ENCODE peak calls at places on chromosomes 1 and 21, in seven cellular contexts. T, J, L, M, N, G and C are unnamed samples.

GRCh38 chr1:248848596-248848995 is 10.3 kb downstream of the ZNF692 start:
- DNase-seq in T (no peak), J (no peak), L (no peak), M (no peak), N (no peak), G (no peak), C (no peak)

GRCh38 chr1:72281637-72282270 is 585 bp downstream of the NEGR1 start:
- DNase-seq in T (no peak), J (peak; percentile 4), L (no peak), M (peak; percentile 35), N (no peak), G (peak; percentile 20), C (no peak)

GRCh38 chr1:21261551-21262281 is 28.5 kb downstream of the ECE1 start:
- DNase-seq in T (peak; percentile 77), J (no peak), L (no peak), M (peak; percentile 33), N (peak; percentile 20), G (peak; percentile 41), C (peak; percentile 96)

GRCh38 chr1:2416403-2416802 is 4.0 kb upstream of the PEX10 start:
- DNase-seq in T (no peak), J (peak; percentile 36), L (no peak), M (no peak), N (no peak), G (no peak), C (no peak)

GRCh38 chr1:156675715-156676311 is 1.4 kb downstream of the NES start:
- DNase-seq in T (no peak), J (no peak), L (no peak), M (peak; percentile 65), N (no peak), G (no peak), C (peak; percentile 40)

GRCh38 chr1:89908294-89908992 is 86.5 kb upstream of the ZNF326 start:
- DNase-seq in T (no peak), J (no peak), L (no peak), M (no peak), N (no peak), G (no peak), C (peak; percentile 54)

GRCh38 chr21:36915701-36916075 is 50.8 kb downstream of the HLCS start:
- DNase-seq in T (no peak), J (no peak), L (no peak), M (no peak), N (no peak), G (no peak), C (no peak)

GRCh38 chr21:44581158-44581557 is 754 bp upstream of the KRTAP10-5 start:
- DNase-seq in T (no peak), J (no peak), L (no peak), M (no peak), N (no peak), G (no peak), C (no peak)

GRCh38 chr1:103156966-103157365 is 48.6 kb upstream of the COL11A1 start:
- DNase-seq in T (no peak), J (no peak), L (no peak), M (no peak), N (no peak), G (no peak), C (peak; percentile 62)

GRCh38 chr1:218488986-218489385 is 143.8 kb downstream of the TGFB2 start:
- DNase-seq in T (no peak), J (no peak), L (no peak), M (no peak), N (no peak), G (no peak), C (peak; percentile 78)

GRCh38 chr1:58884706-58885661 is 101.1 kb upstream of the JUN start:
- DNase-seq in T (no peak), J (no peak), L (no peak), M (no peak), N (no peak), G (no peak), C (no peak)

GRCh38 chr1:54706419-54706818 is 9.2 kb upstream of the TTC4 start:
- DNase-seq in T (no peak), J (no peak), L (no peak), M (no peak), N (no peak), G (no peak), C (no peak)

GRCh38 chr1:6034750-6035096 is 11.0 kb upstream of the KCNAB2 start:
- DNase-seq in T (no peak), J (no peak), L (no peak), M (no peak), N (no peak), G (no peak), C (no peak)

GRCh38 chr1:85894651-85895050 is 186.4 kb upstream of the ZNHIT6 start:
- DNase-seq in T (peak; percentile 15), J (no peak), L (peak; percentile 21), M (peak; percentile 66), N (peak; percentile 39), G (peak; percentile 54), C (peak; percentile 62)

GRCh38 chr1:205630241-205630640 is 1.6 kb downstream of the ELK4 start:
- DNase-seq in T (no peak), J (no peak), L (no peak), M (no peak), N (no peak), G (no peak), C (peak; percentile 64)

GRCh38 chr1:91511386-91511785 is 10.7 kb downstream of the CDC7 start:
- DNase-seq in T (no peak), J (no peak), L (no peak), M (peak; percentile 51), N (no peak), G (peak; percentile 66), C (peak; percentile 50)

GRCh38 chr1:230643887-230644286 is 1.6 kb downstream of the COG2 start:
- DNase-seq in T (peak; percentile 3), J (no peak), L (no peak), M (no peak), N (no peak), G (no peak), C (peak; percentile 5)

GRCh38 chr1:230641346-230641745 is 935 bp upstream of the COG2 start:
- DNase-seq in T (no peak), J (no peak), L (no peak), M (no peak), N (no peak), G (no peak), C (no peak)

GRCh38 chr1:230639714-230640209 is 2.5 kb upstream of the COG2 start:
- DNase-seq in T (no peak), J (no peak), L (no peak), M (no peak), N (no peak), G (no peak), C (no peak)

GRCh38 chr1:230641900-230642262 is 400 bp upstream of the COG2 start:
- DNase-seq in T (no peak), J (peak; percentile 12), L (peak; percentile 34), M (peak; percentile 84), N (no peak), G (no peak), C (no peak)

DNA sequence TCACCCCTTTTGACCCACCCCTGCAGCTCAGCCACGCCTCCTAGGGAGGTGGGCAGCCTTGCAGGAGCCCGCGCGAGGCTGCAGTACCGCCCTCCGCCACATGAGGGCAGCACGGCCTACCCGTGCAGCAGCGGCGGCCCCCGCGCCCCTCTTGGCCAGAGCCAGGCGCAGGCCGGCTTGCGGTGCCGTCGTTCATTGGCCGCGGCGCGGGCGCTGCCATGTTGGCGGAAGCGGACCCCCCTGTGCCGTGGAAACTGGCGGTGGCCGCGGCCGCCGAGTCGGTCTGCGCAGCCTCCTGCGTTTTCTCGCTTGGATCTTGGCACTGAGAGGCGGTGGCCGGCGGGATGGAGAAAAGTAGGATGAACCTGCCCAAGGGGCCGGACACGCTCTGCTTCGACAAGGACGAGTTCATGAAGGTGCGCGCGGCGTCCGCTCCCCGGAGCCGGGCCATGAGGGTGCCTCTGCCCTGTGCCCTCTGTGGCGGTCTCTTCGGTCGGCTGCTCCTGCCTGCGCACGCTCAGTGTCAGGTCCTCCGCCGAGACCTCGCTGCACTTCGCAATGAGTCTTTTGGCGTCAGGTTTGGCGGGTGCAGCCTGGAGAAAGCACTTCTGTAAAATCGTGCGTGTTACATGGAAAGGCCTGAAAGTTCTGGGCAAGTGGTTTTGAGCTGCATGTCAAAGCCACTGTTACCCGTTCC is at the start of gene COG2:
- DNase-seq in T (peak; percentile 85), J (peak; percentile 99), L (peak; percentile 96), M (peak; percentile 95), N (peak; percentile 100), G (peak; percentile 96), C (peak; percentile 94)
- TF ChIP-seq CTCF in T (peak; percentile 94), J (peak; percentile 100), L (peak; percentile 99), M (peak; percentile 78), N (peak; percentile 100), G (peak; percentile 98), C (peak; percentile 97)

DNA sequence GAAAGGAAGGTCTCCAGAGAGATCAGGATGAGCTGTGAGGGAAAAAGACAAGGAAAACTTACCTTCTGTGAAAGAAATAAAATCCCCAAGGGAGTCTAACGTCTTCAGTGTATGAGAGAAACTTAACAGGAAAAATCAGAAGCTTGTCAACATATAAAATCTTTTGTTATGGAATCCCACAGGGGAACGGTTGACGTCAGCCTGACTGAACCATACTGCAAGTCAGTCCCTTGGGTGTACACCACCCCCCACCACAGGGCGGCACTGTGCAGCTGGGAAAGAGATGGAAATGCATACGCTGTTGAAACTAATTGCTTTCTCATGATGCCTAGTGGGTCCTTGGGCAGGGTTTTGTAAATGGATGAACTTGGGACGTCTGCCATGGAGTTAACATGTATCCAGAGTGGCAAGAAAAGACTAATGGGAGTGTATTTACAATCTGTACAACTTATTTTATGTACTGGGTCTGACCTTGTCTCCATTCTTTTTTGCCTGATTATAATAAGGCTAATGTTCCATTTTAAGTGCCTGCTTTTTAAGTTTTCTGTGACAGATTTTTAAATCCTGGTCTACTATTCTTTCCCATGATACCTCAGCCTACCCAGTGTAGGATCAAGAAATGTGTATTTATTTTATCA is 22.7 kb downstream of the UTP25 start:
- DNase-seq in T (no peak), J (peak; percentile 24), L (no peak), M (peak; percentile 78), N (peak; percentile 76), G (peak; percentile 96), C (peak; percentile 85)
- TF ChIP-seq CTCF in T (peak; percentile 86), J (no peak), L (peak; percentile 42), M (peak; percentile 79), N (peak; percentile 76), G (peak; percentile 96), C (peak; percentile 88)

GRCh38 chr1:211518330-211519289 is 26.6 kb upstream of the RD3 start:
- DNase-seq in T (no peak), J (no peak), L (no peak), M (no peak), N (no peak), G (no peak), C (no peak)

GRCh38 chr1:211514030-211514754 is 22.2 kb upstream of the RD3 start:
- DNase-seq in T (peak; percentile 62), J (peak; percentile 59), L (peak; percentile 65), M (peak; percentile 95), N (peak; percentile 88), G (peak; percentile 86), C (peak; percentile 89)

GRCh38 chr1:211515090-211516023 is 23.4 kb upstream of the RD3 start:
- DNase-seq in T (no peak), J (peak; percentile 78), L (peak; percentile 61), M (peak; percentile 81), N (peak; percentile 90), G (peak; percentile 76), C (peak; percentile 96)

GRCh38 chr1:211519602-211520001 is 27.6 kb upstream of the RD3 start:
- DNase-seq in T (no peak), J (no peak), L (no peak), M (no peak), N (no peak), G (no peak), C (no peak)

GRCh38 chr1:211517006-211517405 is 25.0 kb upstream of the RD3 start:
- DNase-seq in T (no peak), J (no peak), L (no peak), M (peak; percentile 61), N (no peak), G (no peak), C (no peak)
- TF ChIP-seq CTCF in T (no peak), J (no peak), L (no peak), M (peak; percentile 25), N (no peak), G (peak; percentile 21), C (no peak)

GRCh38 chr1:204072951-204073836 is at the start of gene SOX13:
- DNase-seq in T (peak; percentile 61), J (no peak), L (peak; percentile 61), M (peak; percentile 94), N (peak; percentile 73), G (peak; percentile 87), C (peak; percentile 90)
- TF ChIP-seq CTCF in T (peak; percentile 22), J (no peak), L (no peak), M (no peak), N (no peak), G (no peak), C (peak; percentile 33)